ENCODE peak calls at places on chromosome 12, in six cellular contexts. V, G, J, O, P and Y are unnamed samples.
A peak's percentile ranks its signal among the peaks of the same experiment; 100 is the strongest.

GRCh38 chr12:28507055-28507454 is 316.8 kb downstream of the CCDC91 start:
- DNase-seq in G (no peak), J (no peak), P (no peak), V (no peak), O (no peak), Y (peak; percentile 70)

GRCh38 chr12:3453947-3454675 is 36.9 kb upstream of the PRMT8 start:
- DNase-seq in P (no peak), G (peak; percentile 60), O (no peak), V (no peak), J (no peak), Y (peak; percentile 46)

GRCh38 chr12:30796891-30797371 is 42.2 kb upstream of the CAPRIN2 start:
- DNase-seq in P (peak; percentile 50), O (peak; percentile 66), V (no peak), G (peak; percentile 66), J (peak; percentile 78), Y (peak; percentile 47)

GRCh38 chr12:752673-753400 is 458 bp downstream of the WNK1 start:
- DNase-seq in P (peak; percentile 71), J (peak; percentile 67), V (no peak), O (peak; percentile 71), G (peak; percentile 39), Y (peak; percentile 21)

GRCh38 chr12:6465467-6466183 is 4.9 kb downstream of the VAMP1 start:
- DNase-seq in G (peak; percentile 67), V (peak; percentile 65), J (peak; percentile 84), O (peak; percentile 70), P (peak; percentile 78), Y (peak; percentile 77)

GRCh38 chr12:107057071-107057834 is 36.1 kb downstream of the CRY1 start:
- DNase-seq in J (no peak), G (no peak), V (no peak), P (peak; percentile 16), O (no peak), Y (peak; percentile 33)

GRCh38 chr12:124718052-124718451 is 145.6 kb downstream of the SCARB1 start:
- DNase-seq in P (no peak), V (no peak), O (no peak), G (no peak), J (no peak), Y (no peak)

GRCh38 chr12:82099216-82099615 is 259.0 kb downstream of the CCDC59 start:
- DNase-seq in J (no peak), O (no peak), G (no peak), V (no peak), P (no peak), Y (no peak)

GRCh38 chr12:78149459-78149858 is 318.8 kb downstream of the NAV3 start:
- DNase-seq in V (no peak), G (no peak), O (no peak), J (peak; percentile 12), P (no peak), Y (no peak)

GRCh38 chr12:2396448-2396871 is 343.7 kb downstream of the CACNA1C start:
- DNase-seq in O (no peak), J (no peak), P (no peak), G (no peak), V (no peak), Y (peak; percentile 52)

GRCh38 chr12:10900530-10900929 is 8.8 kb downstream of the TAS2R13 start:
- DNase-seq in P (no peak), V (no peak), J (no peak), G (no peak), O (no peak), Y (no peak)

GRCh38 chr12:51070004-51070403 is 13.4 kb downstream of the CSRNP2 start:
- DNase-seq in G (no peak), P (peak; percentile 69), V (no peak), O (no peak), J (peak; percentile 45), Y (peak; percentile 49)

GRCh38 chr12:50862316-50862715 is 19.6 kb downstream of the TMPRSS12 start:
- DNase-seq in O (no peak), P (peak; percentile 60), J (no peak), V (no peak), G (no peak), Y (peak; percentile 77)

GRCh38 chr12:110366474-110367208 is 36.9 kb downstream of the ANAPC7 start:
- DNase-seq in O (no peak), V (no peak), P (peak; percentile 65), J (no peak), G (no peak), Y (no peak)

GRCh38 chr12:93989913-93990312 is 158.5 kb upstream of the PLXNC1 start:
- DNase-seq in G (no peak), V (no peak), O (no peak), J (no peak), P (no peak), Y (no peak)

GRCh38 chr12:94753071-94753779 is 102.9 kb upstream of the TMCC3 start:
- DNase-seq in O (no peak), G (no peak), P (peak; percentile 34), J (peak; percentile 48), V (no peak), Y (no peak)

GRCh38 chr12:53492188-53492587 is 7.1 kb downstream of the MAP3K12 start:
- DNase-seq in V (no peak), J (peak; percentile 54), G (no peak), P (no peak), O (peak; percentile 52), Y (no peak)

GRCh38 chr12:41108032-41108431 is 80.1 kb upstream of the PDZRN4 start:
- DNase-seq in O (no peak), J (no peak), G (no peak), P (no peak), V (no peak), Y (no peak)

GRCh38 chr12:121773011-121773777 is 20.3 kb downstream of the RHOF start:
- DNase-seq in O (peak; percentile 89), P (peak; percentile 69), G (peak; percentile 92), J (peak; percentile 81), V (no peak), Y (peak; percentile 58)

GRCh38 chr12:109291117-109291516 is 18.0 kb downstream of the FOXN4 start:
- DNase-seq in P (no peak), V (no peak), G (no peak), O (no peak), J (no peak), Y (no peak)

GRCh38 chr12:106601031-106601430 is 18.2 kb downstream of the RFX4 start:
- DNase-seq in P (no peak), G (peak; percentile 84), O (peak; percentile 66), V (peak; percentile 21), J (peak; percentile 88), Y (no peak)

GRCh38 chr12:77728018-77728417 is 102.7 kb upstream of the NAV3 start:
- DNase-seq in G (no peak), V (no peak), J (no peak), O (no peak), P (no peak), Y (no peak)

GRCh38 chr12:32497864-32498263 is 98.5 kb downstream of the FGD4 start:
- DNase-seq in G (no peak), P (no peak), O (no peak), V (no peak), J (no peak), Y (no peak)

GRCh38 chr12:91250273-91250672 is 67.7 kb upstream of the DCN start:
- DNase-seq in P (no peak), J (no peak), G (no peak), O (no peak), V (no peak), Y (peak; percentile 58)

GRCh38 chr12:109919466-109919865 is 19.4 kb downstream of the TCHP start:
- DNase-seq in V (no peak), J (no peak), O (no peak), G (no peak), P (no peak), Y (no peak)

GRCh38 chr12:120199595-120200306 is 1.2 kb downstream of the RPLP0 start:
- DNase-seq in G (no peak), P (peak; percentile 88), V (no peak), O (no peak), J (no peak), Y (peak; percentile 77)

GRCh38 chr12:2101359-2101758 is 48.6 kb downstream of the CACNA1C start:
- DNase-seq in P (no peak), G (no peak), O (no peak), J (no peak), V (no peak), Y (no peak)

GRCh38 chr12:100253437-100253836 is 13.4 kb downstream of the DEPDC4 start:
- DNase-seq in V (no peak), G (no peak), O (no peak), P (no peak), J (no peak), Y (no peak)
- H3K18ac ChIP-seq in V (no peak overlapping the region), G (no peak overlapping the region), O (no peak overlapping the region), P (no peak overlapping the region), J (no peak overlapping the region), Y (no peak overlapping the region)

GRCh38 chr12:89710873-89711179 is 2.2 kb upstream of the ATP2B1 start:
- DNase-seq in J (no peak), P (no peak), V (no peak), O (no peak), G (no peak), Y (no peak)

GRCh38 chr12:89707992-89708792 is 446 bp downstream of the ATP2B1 start:
- DNase-seq in O (peak; percentile 63), P (peak; percentile 30), G (peak; percentile 46), J (peak; percentile 55), V (no peak), Y (peak; percentile 17)

GRCh38 chr12:89709994-89710872 is 1.6 kb upstream of the ATP2B1 start:
- DNase-seq in P (no peak), J (no peak), O (peak; percentile 83), G (peak; percentile 74), V (no peak), Y (peak; percentile 54)

GRCh38 chr12:89708793-89709156 is at the start of gene ATP2B1:
- DNase-seq in O (peak; percentile 82), P (peak; percentile 88), J (peak; percentile 87), G (peak; percentile 85), V (peak; percentile 76), Y (peak; percentile 83)

DNA sequence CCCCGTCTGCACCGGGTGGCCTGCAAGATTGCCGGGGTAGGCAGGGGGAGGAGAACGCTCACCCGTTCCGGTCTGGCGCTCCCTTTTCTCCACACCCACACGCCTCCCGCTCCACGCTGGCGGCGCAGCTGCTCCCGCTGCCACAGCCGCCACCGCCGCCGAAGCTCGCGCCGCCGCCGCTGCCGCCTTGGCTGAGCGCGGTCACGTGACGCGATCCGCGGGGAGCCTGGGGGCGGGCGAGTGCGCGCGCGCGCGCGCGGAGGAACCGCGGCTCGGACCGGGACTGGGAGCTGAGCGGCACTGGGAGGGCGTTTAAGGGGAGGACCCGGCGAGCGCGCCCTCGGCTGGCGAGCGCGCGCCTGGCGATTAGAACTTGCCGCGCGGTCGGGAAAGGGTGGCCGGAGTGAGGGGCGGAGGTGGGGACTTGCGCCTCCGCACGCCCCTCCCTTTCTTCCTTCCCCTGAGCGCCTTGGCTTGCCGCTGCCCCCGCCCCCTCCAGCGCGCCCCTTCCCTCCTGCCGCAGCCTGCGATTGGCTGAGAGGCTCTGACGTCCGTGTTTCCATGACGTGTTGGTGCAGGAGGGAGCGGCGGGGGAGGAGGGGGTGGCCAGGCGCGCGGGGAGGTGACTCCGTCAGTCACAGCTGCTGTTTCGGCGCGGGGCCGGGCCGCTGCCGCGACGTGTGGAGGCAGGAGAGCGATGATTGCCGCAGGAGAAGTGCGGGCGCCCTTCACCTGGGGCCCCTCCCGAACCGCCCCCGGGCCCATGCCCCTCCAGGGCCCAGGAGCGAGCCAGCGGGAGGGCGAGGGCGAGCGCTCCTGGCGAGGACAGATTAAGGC is 737 bp upstream of the ATP2B1 start:
- DNase-seq in V (peak; percentile 98), P (peak; percentile 99), O (peak; percentile 95), J (peak; percentile 99), G (peak; percentile 99), Y (peak; percentile 99)
- H3K18ac ChIP-seq in V (peak overlapping the region; percentile 99), P (peak overlapping the region; percentile 91), O (peak overlapping the region; percentile 85), J (peak overlapping the region; percentile 75), G (peak overlapping the region; percentile 95), Y (peak overlapping the region; percentile 62)

GRCh38 chr12:116430911-116431565 is 128.1 kb upstream of the MAP1LC3B2 start:
- DNase-seq in P (no peak), V (no peak), O (no peak), G (no peak), J (peak; percentile 80), Y (no peak)
- H3K18ac ChIP-seq in P (no peak overlapping the region), V (peak overlapping the region; percentile 9), O (no peak overlapping the region), G (no peak overlapping the region), J (peak overlapping the region; percentile 75), Y (no peak overlapping the region)

GRCh38 chr12:46177842-46178608 is 90.8 kb downstream of the SLC38A1 start:
- DNase-seq in O (no peak), G (no peak), P (no peak), V (no peak), J (no peak), Y (no peak)
- H3K18ac ChIP-seq in O (no peak overlapping the region), G (no peak overlapping the region), P (no peak overlapping the region), V (peak overlapping the region; percentile 5), J (no peak overlapping the region), Y (no peak overlapping the region)